ENCODE peak calls at places on chromosomes 5 and 9, in five cellular contexts. S is stimulated activated CD8-positive, alpha-beta memory T cell treated with anti-CD3 and anti-CD28 coated beads, Interleukin-4, amount 100 ng/mL, for 48 hours; X is H1; Y is MCF 10A; N is smooth muscle cell of the brain vasculature. I is an unnamed sample.

GRCh38 chr5:180289433-180289832 is 2.5 kb downstream of the MAPK9 start:
- DNase-seq in N (no peak), Y (peak), X (no peak), S (no peak), I (no peak)

GRCh38 chr9:6024035-6024554 is 8.7 kb upstream of the RANBP6 start:
- DNase-seq in N (no peak), X (no peak), S (peak), Y (peak), I (no peak)

GRCh38 chr9:124478014-124478753 is 27.9 kb downstream of the ADGRD2 start:
- DNase-seq in Y (no peak), N (no peak), S (no peak), X (no peak), I (no peak)

GRCh38 chr5:156584856-156585255 is 257.9 kb downstream of the SGCD start:
- DNase-seq in N (no peak), S (no peak), X (no peak), Y (no peak), I (no peak)

GRCh38 chr9:128607642-128608350 is 48.9 kb downstream of the DYNC2I2 start:
- DNase-seq in S (no peak), N (no peak), X (no peak), Y (peak), I (no peak)

GRCh38 chr5:55004728-55005127 is 19.3 kb upstream of the GZMK start:
- DNase-seq in N (no peak), S (no peak), Y (peak), X (no peak), I (no peak)

GRCh38 chr5:78399115-78399514 is 38.7 kb downstream of the SCAMP1 start:
- DNase-seq in N (no peak), Y (no peak), X (no peak), S (no peak), I (no peak)

GRCh38 chr5:98096155-98096554 is 677.3 kb upstream of the RGMB start:
- DNase-seq in N (no peak), Y (peak), X (no peak), S (no peak), I (no peak)

GRCh38 chr5:78665519-78665918 is 16.9 kb upstream of the LHFPL2 start:
- DNase-seq in Y (no peak), N (no peak), S (no peak), X (no peak), I (no peak)

GRCh38 chr9:112299514-112299913 is 33.9 kb downstream of the PTBP3 start:
- DNase-seq in X (no peak), N (no peak), Y (peak), S (no peak), I (no peak)

GRCh38 chr9:114370985-114371335 is 16.8 kb downstream of the AKNA start:
- DNase-seq in X (no peak), S (no peak), N (no peak), Y (no peak), I (no peak)

GRCh38 chr5:119919279-119919678 is 289.9 kb downstream of the FAM170A start:
- DNase-seq in X (no peak), Y (no peak), S (no peak), N (no peak), I (no peak)

GRCh38 chr9:114869845-114870244 is 60.5 kb downstream of the TNFSF8 start:
- DNase-seq in X (no peak), N (no peak), S (no peak), Y (no peak), I (no peak)

GRCh38 chr5:130068988-130069387 is 164.7 kb downstream of the CHSY3 start:
- DNase-seq in Y (no peak), N (no peak), X (no peak), S (no peak), I (no peak)

GRCh38 chr5:73792687-73793320 is 166.8 kb downstream of the ARHGEF28 start:
- DNase-seq in S (peak), N (peak), X (peak), Y (peak), I (peak)

GRCh38 chr5:43231977-43232376 is 40.0 kb downstream of the NIM1K start:
- DNase-seq in X (no peak), S (peak), N (no peak), Y (peak), I (peak)

GRCh38 chr9:136323420-136323819 is 3.9 kb upstream of the GPSM1 start:
- DNase-seq in S (no peak), N (no peak), X (no peak), Y (no peak), I (no peak)

GRCh38 chr5:100904259-100904822 is 1.3 kb upstream of the ST8SIA4 start:
- DNase-seq in N (no peak), S (peak), Y (no peak), X (no peak), I (no peak)

GRCh38 chr5:100860407-100860806 is 42.7 kb downstream of the ST8SIA4 start:
- DNase-seq in Y (no peak), S (no peak), N (no peak), X (no peak), I (no peak)

GRCh38 chr9:108188482-108188881 is 667.3 kb downstream of the ACTL7B start:
- DNase-seq in Y (no peak), S (no peak), N (no peak), X (no peak), I (no peak)

GRCh38 chr5:79086116-79086515 is 16.5 kb downstream of the BHMT2 start:
- DNase-seq in N (no peak), Y (no peak), S (no peak), X (no peak), I (no peak)

GRCh38 chr5:128782446-128782845 is 182.8 kb upstream of the SLC27A6 start:
- DNase-seq in Y (peak), X (no peak), S (no peak), N (peak), I (no peak)

GRCh38 chr5:151671979-151672378 is 14.7 kb downstream of the SPARC start:
- DNase-seq in X (no peak), Y (peak), N (no peak), S (no peak), I (no peak)

GRCh38 chr5:96743065-96743768 is 64.5 kb downstream of the ERAP1 start:
- DNase-seq in N (no peak), Y (peak), X (no peak), S (no peak), I (no peak)

GRCh38 chr5:141507387-141508091 is 18.7 kb downstream of the PCDHGC5 start:
- DNase-seq in X (no peak), Y (no peak), N (peak), S (no peak), I (no peak)

GRCh38 chr9:131611586-131611985 is 66.3 kb downstream of the PRRT1B start:
- DNase-seq in N (no peak), X (no peak), S (no peak), Y (peak), I (no peak)

I was measured in activated CD4-positive, CD25-positive, alpha-beta regulatory T cell.